ENCODE peak calls at places on chromosomes 7 and 10, in ten cellular contexts. One of them, this sample, is unnamed.

GRCh38 chr10:12849351-12850181 is 151.9 kb downstream of the CCDC3 start:
- DNase-seq in CD8-positive, alpha-beta T cell: no peak
- DNase-seq in A549: no peak
- DNase-seq in fibroblast of pulmonary artery: peak
- DNase-seq in body of pancreas: no peak
- DNase-seq in choroid plexus epithelial cell: no peak
- DNase-seq in fibroblast of lung: no peak
- DNase-seq in aorta: no peak
- DNase-seq in right cardiac atrium: no peak
- DNase-seq in mucosa of descending colon: no peak
- DNase-seq in this sample: no peak

GRCh38 chr7:142376356-142376997 is 118.6 kb upstream of the PRSS58 start:
- DNase-seq in choroid plexus epithelial cell: no peak
- DNase-seq in fibroblast of pulmonary artery: peak
- DNase-seq in mucosa of descending colon: no peak
- DNase-seq in right cardiac atrium: no peak
- DNase-seq in fibroblast of lung: peak
- DNase-seq in A549: no peak
- DNase-seq in body of pancreas: peak
- DNase-seq in aorta: no peak
- DNase-seq in CD8-positive, alpha-beta T cell: no peak
- DNase-seq in this sample: no peak

GRCh38 chr7:18496336-18496700 is 769 bp downstream of the HDAC9 start:
- DNase-seq in mucosa of descending colon: no peak
- DNase-seq in fibroblast of lung: no peak
- DNase-seq in CD8-positive, alpha-beta T cell: no peak
- DNase-seq in aorta: no peak
- DNase-seq in right cardiac atrium: no peak
- DNase-seq in choroid plexus epithelial cell: peak
- DNase-seq in fibroblast of pulmonary artery: no peak
- DNase-seq in body of pancreas: no peak
- DNase-seq in A549: no peak
- DNase-seq in this sample: no peak

GRCh38 chr10:60536529-60537114 is 146.9 kb upstream of the ANK3 start:
- DNase-seq in A549: no peak
- DNase-seq in mucosa of descending colon: no peak
- DNase-seq in CD8-positive, alpha-beta T cell: no peak
- DNase-seq in aorta: no peak
- DNase-seq in body of pancreas: no peak
- DNase-seq in fibroblast of pulmonary artery: peak
- DNase-seq in fibroblast of lung: peak
- DNase-seq in choroid plexus epithelial cell: peak
- DNase-seq in right cardiac atrium: no peak
- DNase-seq in this sample: no peak

GRCh38 chr7:118057404-118057803 is 126.6 kb upstream of the LSM8 start:
- DNase-seq in body of pancreas: no peak
- DNase-seq in choroid plexus epithelial cell: peak
- DNase-seq in A549: no peak
- DNase-seq in mucosa of descending colon: no peak
- DNase-seq in fibroblast of lung: peak
- DNase-seq in fibroblast of pulmonary artery: no peak
- DNase-seq in CD8-positive, alpha-beta T cell: no peak
- DNase-seq in aorta: no peak
- DNase-seq in right cardiac atrium: no peak
- DNase-seq in this sample: no peak

GRCh38 chr10:21926949-21927348 is 76.6 kb downstream of the DNAJC1 start:
- DNase-seq in aorta: no peak
- DNase-seq in body of pancreas: peak
- DNase-seq in CD8-positive, alpha-beta T cell: no peak
- DNase-seq in mucosa of descending colon: no peak
- DNase-seq in A549: peak
- DNase-seq in fibroblast of pulmonary artery: peak
- DNase-seq in choroid plexus epithelial cell: peak
- DNase-seq in fibroblast of lung: peak
- DNase-seq in right cardiac atrium: no peak
- DNase-seq in this sample: no peak

GRCh38 chr10:92240289-92241157 is 50.4 kb downstream of the CPEB3 start:
- DNase-seq in body of pancreas: peak
- DNase-seq in right cardiac atrium: peak
- DNase-seq in CD8-positive, alpha-beta T cell: peak
- DNase-seq in A549: peak
- DNase-seq in choroid plexus epithelial cell: peak
- DNase-seq in fibroblast of lung: peak
- DNase-seq in aorta: no peak
- DNase-seq in mucosa of descending colon: peak
- DNase-seq in fibroblast of pulmonary artery: peak
- DNase-seq in this sample: peak

GRCh38 chr7:146366938-146367337 is 250.3 kb downstream of the CNTNAP2 start:
- DNase-seq in A549: no peak
- DNase-seq in choroid plexus epithelial cell: peak
- DNase-seq in fibroblast of pulmonary artery: peak
- DNase-seq in right cardiac atrium: no peak
- DNase-seq in body of pancreas: no peak
- DNase-seq in mucosa of descending colon: no peak
- DNase-seq in CD8-positive, alpha-beta T cell: no peak
- DNase-seq in fibroblast of lung: peak
- DNase-seq in aorta: no peak
- DNase-seq in this sample: no peak

GRCh38 chr10:5524721-5525531 is at the start of gene CALML3:
- DNase-seq in fibroblast of lung: no peak
- DNase-seq in right cardiac atrium: no peak
- DNase-seq in body of pancreas: no peak
- DNase-seq in A549: no peak
- DNase-seq in choroid plexus epithelial cell: no peak
- DNase-seq in mucosa of descending colon: peak
- DNase-seq in aorta: peak
- DNase-seq in CD8-positive, alpha-beta T cell: no peak
- DNase-seq in fibroblast of pulmonary artery: no peak
- DNase-seq in this sample: no peak

GRCh38 chr7:74012842-74013249 is 15.1 kb upstream of the ELN start:
- DNase-seq in A549: no peak
- DNase-seq in choroid plexus epithelial cell: no peak
- DNase-seq in fibroblast of pulmonary artery: no peak
- DNase-seq in fibroblast of lung: peak
- DNase-seq in aorta: peak
- DNase-seq in CD8-positive, alpha-beta T cell: no peak
- DNase-seq in body of pancreas: no peak
- DNase-seq in right cardiac atrium: peak
- DNase-seq in mucosa of descending colon: no peak
- DNase-seq in this sample: peak

GRCh38 chr7:82286096-82286841 is 157.3 kb downstream of the CACNA2D1 start:
- DNase-seq in aorta: no peak
- DNase-seq in mucosa of descending colon: no peak
- DNase-seq in fibroblast of pulmonary artery: no peak
- DNase-seq in body of pancreas: no peak
- DNase-seq in right cardiac atrium: no peak
- DNase-seq in A549: no peak
- DNase-seq in CD8-positive, alpha-beta T cell: no peak
- DNase-seq in choroid plexus epithelial cell: peak
- DNase-seq in fibroblast of lung: no peak
- DNase-seq in this sample: no peak

GRCh38 chr10:6912424-6912823 is 332.3 kb upstream of the PRKCQ start:
- DNase-seq in aorta: no peak
- DNase-seq in CD8-positive, alpha-beta T cell: no peak
- DNase-seq in mucosa of descending colon: no peak
- DNase-seq in fibroblast of pulmonary artery: peak
- DNase-seq in A549: no peak
- DNase-seq in choroid plexus epithelial cell: no peak
- DNase-seq in right cardiac atrium: no peak
- DNase-seq in fibroblast of lung: peak
- DNase-seq in body of pancreas: no peak
- DNase-seq in this sample: peak

GRCh38 chr10:12511651-12512050 is 162.3 kb downstream of the CAMK1D start:
- DNase-seq in A549: no peak
- DNase-seq in body of pancreas: no peak
- DNase-seq in right cardiac atrium: no peak
- DNase-seq in choroid plexus epithelial cell: no peak
- DNase-seq in mucosa of descending colon: no peak
- DNase-seq in fibroblast of lung: no peak
- DNase-seq in aorta: no peak
- DNase-seq in CD8-positive, alpha-beta T cell: no peak
- DNase-seq in fibroblast of pulmonary artery: no peak
- DNase-seq in this sample: no peak

GRCh38 chr10:97081621-97082235 is 104.0 kb downstream of the SLIT1 start:
- DNase-seq in right cardiac atrium: peak
- DNase-seq in A549: peak
- DNase-seq in choroid plexus epithelial cell: peak
- DNase-seq in CD8-positive, alpha-beta T cell: peak
- DNase-seq in body of pancreas: peak
- DNase-seq in fibroblast of lung: peak
- DNase-seq in mucosa of descending colon: peak
- DNase-seq in fibroblast of pulmonary artery: peak
- DNase-seq in aorta: no peak
- DNase-seq in this sample: peak

GRCh38 chr7:149865437-149865836 is 8.3 kb upstream of the ATP6V0E2 start:
- DNase-seq in fibroblast of pulmonary artery: peak
- DNase-seq in right cardiac atrium: no peak
- DNase-seq in CD8-positive, alpha-beta T cell: peak
- DNase-seq in aorta: no peak
- DNase-seq in A549: no peak
- DNase-seq in fibroblast of lung: peak
- DNase-seq in body of pancreas: no peak
- DNase-seq in mucosa of descending colon: no peak
- DNase-seq in choroid plexus epithelial cell: peak
- DNase-seq in this sample: no peak

GRCh38 chr7:42025635-42026375 is 211.2 kb downstream of the GLI3 start:
- DNase-seq in fibroblast of pulmonary artery: no peak
- DNase-seq in right cardiac atrium: no peak
- DNase-seq in mucosa of descending colon: no peak
- DNase-seq in body of pancreas: peak
- DNase-seq in choroid plexus epithelial cell: no peak
- DNase-seq in A549: no peak
- DNase-seq in fibroblast of lung: no peak
- DNase-seq in aorta: no peak
- DNase-seq in CD8-positive, alpha-beta T cell: no peak
- DNase-seq in this sample: no peak

GRCh38 chr10:5564537-5565204 is 39.9 kb downstream of the CALML3 start:
- DNase-seq in A549: no peak
- DNase-seq in body of pancreas: no peak
- DNase-seq in aorta: peak
- DNase-seq in CD8-positive, alpha-beta T cell: no peak
- DNase-seq in fibroblast of lung: no peak
- DNase-seq in right cardiac atrium: no peak
- DNase-seq in choroid plexus epithelial cell: no peak
- DNase-seq in mucosa of descending colon: no peak
- DNase-seq in fibroblast of pulmonary artery: no peak
- DNase-seq in this sample: no peak

DNA sequence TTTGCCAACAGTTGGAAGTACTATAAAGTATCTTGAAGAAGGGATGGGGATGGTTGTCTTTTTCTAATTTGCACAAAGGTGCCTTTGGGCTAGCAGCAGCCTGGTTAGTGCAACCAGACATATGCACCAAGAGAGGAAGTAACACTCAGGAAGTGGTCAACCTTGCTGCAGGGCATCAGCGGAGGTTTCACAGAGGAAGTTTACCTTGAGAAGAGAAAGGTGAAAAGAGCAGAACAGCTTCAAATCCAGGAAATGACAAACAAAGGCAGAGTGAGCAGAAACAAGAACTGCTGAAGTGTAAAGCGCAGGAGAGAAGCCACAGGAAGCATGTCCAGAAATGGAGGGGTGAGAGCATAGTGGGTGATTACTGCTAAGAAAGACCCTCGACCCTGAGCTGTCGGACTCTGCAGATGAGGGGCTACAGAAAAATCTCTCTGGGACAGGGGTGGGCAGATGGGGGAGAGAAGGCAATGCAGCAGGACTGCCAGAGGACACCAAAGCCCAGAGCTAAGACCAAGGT is 66.9 kb downstream of the STK17A start:
- DNase-seq in A549: no peak
- DNase-seq in mucosa of descending colon: no peak
- DNase-seq in body of pancreas: no peak
- DNase-seq in fibroblast of lung: peak
- DNase-seq in aorta: no peak
- DNase-seq in choroid plexus epithelial cell: peak
- DNase-seq in CD8-positive, alpha-beta T cell: peak
- DNase-seq in fibroblast of pulmonary artery: no peak
- DNase-seq in right cardiac atrium: no peak
- DNase-seq in this sample: peak
- H3K4me3 ChIP-seq in A549: no peak
- H3K4me3 ChIP-seq in mucosa of descending colon: no peak
- H3K4me3 ChIP-seq in body of pancreas: no peak
- H3K4me3 ChIP-seq in fibroblast of lung: no peak
- H3K4me3 ChIP-seq in aorta: no peak
- H3K4me3 ChIP-seq in choroid plexus epithelial cell: no peak
- H3K4me3 ChIP-seq in CD8-positive, alpha-beta T cell: peak
- H3K4me3 ChIP-seq in fibroblast of pulmonary artery: no peak
- H3K4me3 ChIP-seq in right cardiac atrium: no peak
- H3K4me3 ChIP-seq in this sample: peak

GRCh38 chr7:101933028-101933427 is 115.6 kb downstream of the CUX1 start:
- DNase-seq in fibroblast of pulmonary artery: no peak
- DNase-seq in mucosa of descending colon: no peak
- DNase-seq in choroid plexus epithelial cell: no peak
- DNase-seq in body of pancreas: no peak
- DNase-seq in right cardiac atrium: no peak
- DNase-seq in fibroblast of lung: no peak
- DNase-seq in A549: no peak
- DNase-seq in aorta: no peak
- DNase-seq in CD8-positive, alpha-beta T cell: no peak
- DNase-seq in this sample: no peak
- H3K4me3 ChIP-seq in fibroblast of pulmonary artery: no peak
- H3K4me3 ChIP-seq in mucosa of descending colon: no peak
- H3K4me3 ChIP-seq in choroid plexus epithelial cell: no peak
- H3K4me3 ChIP-seq in body of pancreas: no peak
- H3K4me3 ChIP-seq in right cardiac atrium: no peak
- H3K4me3 ChIP-seq in fibroblast of lung: no peak
- H3K4me3 ChIP-seq in A549: no peak
- H3K4me3 ChIP-seq in aorta: no peak
- H3K4me3 ChIP-seq in CD8-positive, alpha-beta T cell: no peak
- H3K4me3 ChIP-seq in this sample: no peak

GRCh38 chr7:54662701-54663100 is 96.3 kb downstream of the SEC61G start:
- DNase-seq in body of pancreas: no peak
- DNase-seq in choroid plexus epithelial cell: no peak
- DNase-seq in A549: no peak
- DNase-seq in mucosa of descending colon: no peak
- DNase-seq in CD8-positive, alpha-beta T cell: no peak
- DNase-seq in fibroblast of lung: no peak
- DNase-seq in aorta: no peak
- DNase-seq in fibroblast of pulmonary artery: no peak
- DNase-seq in right cardiac atrium: no peak
- DNase-seq in this sample: no peak
- H3K4me3 ChIP-seq in body of pancreas: no peak
- H3K4me3 ChIP-seq in choroid plexus epithelial cell: no peak
- H3K4me3 ChIP-seq in A549: no peak
- H3K4me3 ChIP-seq in mucosa of descending colon: no peak
- H3K4me3 ChIP-seq in CD8-positive, alpha-beta T cell: no peak
- H3K4me3 ChIP-seq in fibroblast of lung: no peak
- H3K4me3 ChIP-seq in aorta: no peak
- H3K4me3 ChIP-seq in fibroblast of pulmonary artery: no peak
- H3K4me3 ChIP-seq in right cardiac atrium: no peak
- H3K4me3 ChIP-seq in this sample: no peak

DNA sequence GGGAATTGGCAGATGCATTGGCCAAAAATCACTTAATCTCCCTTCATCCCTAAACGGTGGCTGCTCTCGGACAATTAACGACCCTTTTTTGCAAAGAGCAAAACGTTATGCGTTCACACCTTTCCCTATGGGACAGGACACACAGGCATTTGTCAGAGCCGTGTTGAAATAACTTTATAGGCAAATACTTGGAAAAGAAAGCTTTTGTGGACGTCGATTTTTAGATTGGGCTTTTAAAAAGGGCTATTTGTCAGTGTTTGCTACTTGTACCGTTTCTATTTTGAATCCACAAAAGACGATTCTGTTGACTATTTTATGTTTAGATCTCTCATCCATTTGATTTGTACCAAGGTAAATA is 245.6 kb downstream of the SLC25A13 start:
- DNase-seq in mucosa of descending colon: no peak
- DNase-seq in choroid plexus epithelial cell: no peak
- DNase-seq in body of pancreas: no peak
- DNase-seq in right cardiac atrium: no peak
- DNase-seq in fibroblast of lung: no peak
- DNase-seq in aorta: no peak
- DNase-seq in CD8-positive, alpha-beta T cell: no peak
- DNase-seq in fibroblast of pulmonary artery: no peak
- DNase-seq in A549: no peak
- DNase-seq in this sample: no peak
- H3K4me3 ChIP-seq in mucosa of descending colon: no peak
- H3K4me3 ChIP-seq in choroid plexus epithelial cell: peak
- H3K4me3 ChIP-seq in body of pancreas: no peak
- H3K4me3 ChIP-seq in right cardiac atrium: peak
- H3K4me3 ChIP-seq in fibroblast of lung: peak
- H3K4me3 ChIP-seq in aorta: peak
- H3K4me3 ChIP-seq in CD8-positive, alpha-beta T cell: peak
- H3K4me3 ChIP-seq in fibroblast of pulmonary artery: peak
- H3K4me3 ChIP-seq in A549: peak
- H3K4me3 ChIP-seq in this sample: peak

This sample was measured in GM06990.